ENCODE peak calls at places on chromosome 22, in nine cellular contexts. K is A549, V is GM23338, J is K562, N is Panc1, P is SK-N-SH, X is HepG2, D is HCT116, A is GM12878. B is an unnamed sample.

GRCh38 chr22:49724030-49724892 is 103.4 kb downstream of the BRD1 start:
- DNase-seq in K (no peak), V (no peak), J (no peak), N (no peak), P (peak; percentile 21), X (no peak), D (no peak), A (no peak), B (peak; percentile 29)

GRCh38 chr22:48258841-48259240 is 1496.4 kb downstream of the TBC1D22A start:
- DNase-seq in K (no peak), V (no peak), J (no peak), N (no peak), P (no peak), X (no peak), D (no peak), A (no peak), B (no peak)

GRCh38 chr22:39728236-39728860 is 157.8 kb downstream of the CACNA1I start:
- DNase-seq in K (no peak), V (no peak), J (no peak), N (no peak), P (no peak), X (no peak), D (no peak), A (no peak), B (no peak)

GRCh38 chr22:17921871-17922821 is 102.2 kb downstream of the MICAL3 start:
- DNase-seq in K (no peak), V (peak; percentile 95), J (peak; percentile 95), N (no peak), P (no peak), X (peak; percentile 45), D (no peak), A (no peak), B (no peak)

GRCh38 chr22:29148036-29148435 is 57.7 kb upstream of the EMID1 start:
- DNase-seq in K (no peak), V (no peak), J (no peak), N (no peak), P (no peak), X (no peak), D (no peak), A (no peak), B (no peak)

GRCh38 chr22:35258144-35258988 is 1.1 kb downstream of the HMGXB4 start:
- DNase-seq in K (peak; percentile 5), V (peak; percentile 75), J (peak; percentile 11), N (no peak), P (peak; percentile 48), X (no peak), D (no peak), A (no peak), B (peak; percentile 11)

GRCh38 chr22:27687984-27688545 is 113.5 kb downstream of the MN1 start:
- DNase-seq in K (no peak), V (peak; percentile 59), J (no peak), N (no peak), P (no peak), X (peak; percentile 24), D (no peak), A (no peak), B (no peak)

GRCh38 chr22:17369553-17370035 is 334 bp downstream of the CECR2 start:
- DNase-seq in K (no peak), V (peak; percentile 71), J (peak; percentile 25), N (no peak), P (peak; percentile 61), X (no peak), D (no peak), A (no peak), B (no peak)

DNA sequence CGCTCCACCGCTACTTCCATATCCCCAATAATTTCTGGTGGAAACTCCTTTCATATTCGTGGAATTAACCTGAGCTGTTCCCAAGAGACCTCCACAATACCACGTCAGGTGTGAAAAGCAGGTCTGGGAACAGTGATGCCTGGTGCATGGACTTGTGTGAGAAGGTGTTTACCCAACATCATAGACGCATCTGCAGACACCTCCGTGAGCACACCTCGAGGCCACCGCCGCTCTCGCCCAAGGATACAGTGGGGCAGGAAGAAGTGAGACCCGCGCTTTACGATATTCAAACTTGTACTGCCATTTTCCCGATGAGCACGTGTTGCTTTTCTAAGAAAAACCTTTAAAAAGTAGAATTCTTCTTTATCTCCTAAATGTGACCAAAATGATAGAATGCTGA is 8.2 kb downstream of the PHF21B start:
- DNase-seq in K (no peak), V (no peak), J (no peak), N (no peak), P (no peak), X (no peak), D (no peak), A (no peak), B (no peak)
- TF ChIP-seq REST in K (no peak), V (no peak), J (no peak), N (no peak), P (no peak), X (no peak), D (no peak), A (no peak), B (no peak)

GRCh38 chr22:42001706-42002105 is 3.1 kb downstream of the WBP2NL start:
- DNase-seq in K (no peak), V (no peak), J (no peak), N (no peak), P (no peak), X (no peak), D (no peak), A (no peak), B (no peak)

GRCh38 chr22:42000466-42000865 is 1.9 kb downstream of the WBP2NL start:
- DNase-seq in K (no peak), V (no peak), J (no peak), N (no peak), P (no peak), X (no peak), D (no peak), A (no peak), B (no peak)

GRCh38 chr22:42001127-42001526 is 2.5 kb downstream of the WBP2NL start:
- DNase-seq in K (no peak), V (no peak), J (no peak), N (no peak), P (no peak), X (no peak), D (no peak), A (no peak), B (no peak)

GRCh38 chr22:41996826-41997225 is 1.8 kb upstream of the WBP2NL start:
- DNase-seq in K (no peak), V (no peak), J (no peak), N (no peak), P (no peak), X (no peak), D (no peak), A (no peak), B (no peak)

DNA sequence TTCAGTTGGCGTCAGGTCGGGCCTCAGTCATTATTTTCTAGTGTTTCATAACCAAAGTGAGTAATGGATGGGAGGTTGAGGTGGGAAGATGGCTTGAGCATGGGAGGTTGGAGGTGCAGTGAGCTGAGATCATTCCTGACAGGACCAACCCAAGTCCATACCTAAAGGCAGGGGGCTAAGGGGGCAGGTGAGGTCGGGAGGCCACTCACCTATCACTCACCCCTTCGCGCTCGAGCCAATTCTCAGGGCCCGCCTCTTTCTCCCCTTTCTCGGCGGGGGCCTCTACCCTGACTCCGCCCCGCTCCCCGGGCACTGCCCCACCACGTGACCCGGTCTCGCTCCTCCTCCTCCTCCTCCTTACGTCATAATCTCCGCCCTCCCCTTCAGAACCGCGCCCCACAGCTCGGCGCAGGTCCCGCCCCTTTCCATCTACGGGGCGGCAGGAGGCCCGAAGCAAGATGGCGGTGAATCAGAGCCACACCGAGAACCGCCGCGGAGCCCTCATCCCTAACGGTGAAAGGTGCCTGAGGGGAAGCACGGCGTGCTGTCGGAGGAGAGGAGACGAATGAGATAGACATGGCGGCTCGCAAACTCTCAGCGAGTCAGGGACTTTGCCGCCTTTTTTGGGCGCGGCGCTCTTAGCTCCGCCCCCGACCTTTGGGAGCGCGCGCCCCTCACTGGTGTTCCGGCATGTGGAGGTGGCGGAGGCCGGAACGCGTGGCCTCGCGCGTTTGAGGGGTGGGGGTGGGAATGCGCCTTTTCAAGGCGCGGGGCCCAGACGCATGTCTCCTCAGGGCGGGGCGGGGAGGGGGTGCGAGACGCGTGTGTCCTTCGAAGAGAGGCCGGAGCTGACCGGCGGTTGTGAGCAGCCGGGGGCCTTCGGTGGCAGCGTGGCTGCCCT is at the start of gene WBP2NL:
- DNase-seq in K (peak; percentile 78), V (peak; percentile 37), J (peak; percentile 66), N (peak; percentile 10), P (peak; percentile 89), X (no peak), D (no peak), A (peak; percentile 58), B (peak; percentile 54)
- H3K4me3 ChIP-seq in K (peak within 1 kb of the TSS; percentile 58), V (no peak within 1 kb of the TSS), J (no peak within 1 kb of the TSS), N (peak within 1 kb of the TSS; percentile 54), P (peak within 1 kb of the TSS; percentile 41), X (no peak within 1 kb of the TSS), D (no peak within 1 kb of the TSS), A (peak within 1 kb of the TSS; percentile 73), B (peak within 1 kb of the TSS; percentile 38)

GRCh38 chr22:44685384-44686056 is 16.5 kb upstream of the PRR5 start:
- DNase-seq in K (peak; percentile 43), V (peak; percentile 72), J (peak; percentile 75), N (no peak), P (peak; percentile 60), X (no peak), D (peak; percentile 35), A (peak; percentile 71), B (no peak)

GRCh38 chr22:44683881-44684280 is 18.1 kb upstream of the PRR5 start:
- DNase-seq in K (no peak), V (no peak), J (no peak), N (no peak), P (no peak), X (no peak), D (no peak), A (no peak), B (no peak)

GRCh38 chr22:44683237-44683636 is 18.8 kb upstream of the PRR5 start:
- DNase-seq in K (no peak), V (no peak), J (no peak), N (no peak), P (no peak), X (no peak), D (no peak), A (peak; percentile 45), B (no peak)

GRCh38 chr22:44682556-44683168 is 19.3 kb upstream of the PRR5 start:
- DNase-seq in K (no peak), V (no peak), J (no peak), N (no peak), P (no peak), X (no peak), D (no peak), A (no peak), B (no peak)

DNA sequence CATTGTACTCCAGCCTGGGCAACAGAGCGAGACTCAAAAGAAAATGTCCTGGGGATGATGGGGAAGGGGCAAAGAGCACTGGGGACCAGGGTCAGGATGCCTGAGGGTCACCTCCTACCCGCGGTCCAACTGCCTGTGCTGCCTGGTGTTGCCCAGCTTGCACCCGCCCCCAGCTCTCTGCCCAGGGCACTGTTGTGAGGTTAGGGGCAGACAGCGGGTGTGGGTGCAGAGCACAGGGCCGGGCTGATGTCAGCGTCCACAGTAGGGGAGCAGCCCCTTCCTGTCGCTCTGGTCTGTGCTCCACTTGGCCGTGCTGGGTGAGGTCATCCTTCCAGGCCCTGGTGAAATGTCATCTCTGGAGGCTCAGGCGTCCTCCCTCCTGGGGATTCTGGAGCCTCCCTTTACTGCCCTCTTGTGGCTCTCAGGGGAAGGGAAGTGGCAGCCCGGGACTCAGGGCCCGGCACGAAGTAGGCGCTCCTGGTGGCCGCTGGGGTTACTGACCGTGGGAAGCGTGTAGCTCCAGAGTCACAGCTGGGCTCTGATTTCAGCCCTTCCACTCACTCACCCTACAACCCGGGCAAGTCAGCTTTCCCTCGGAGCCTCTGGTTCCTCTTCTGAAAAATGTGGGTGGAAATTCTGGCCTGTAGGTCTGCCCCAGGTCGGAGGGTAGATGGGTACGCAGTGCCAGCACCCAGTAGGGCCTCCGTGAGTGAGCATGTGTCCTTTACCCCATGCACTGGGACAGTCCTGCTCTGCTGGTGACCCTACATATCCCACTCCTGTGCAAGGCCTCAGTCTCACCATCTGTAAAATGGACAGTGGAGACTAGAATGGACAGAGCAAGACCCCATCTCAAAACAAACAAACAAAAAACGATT is 17.3 kb upstream of the PRR5 start:
- DNase-seq in K (peak; percentile 78), V (peak; percentile 97), J (peak; percentile 87), N (peak; percentile 77), P (peak; percentile 92), X (peak; percentile 92), D (peak; percentile 83), A (peak; percentile 63), B (peak; percentile 77)
- TF ChIP-seq REST in K (no peak), V (no peak), J (no peak), N (no peak), P (no peak), X (no peak), D (no peak), A (no peak), B (no peak)

GRCh38 chr22:19341500-19341899 is 50.0 kb upstream of the CLTCL1 start:
- DNase-seq in K (no peak), V (no peak), J (no peak), N (no peak), P (no peak), X (no peak), D (no peak), A (no peak), B (no peak)

GRCh38 chr22:19331975-19332374 is 40.5 kb upstream of the CLTCL1 start:
- DNase-seq in K (no peak), V (no peak), J (no peak), N (no peak), P (no peak), X (no peak), D (no peak), A (no peak), B (no peak)

GRCh38 chr22:19337137-19337536 is 45.6 kb upstream of the CLTCL1 start:
- DNase-seq in K (no peak), V (no peak), J (no peak), N (no peak), P (no peak), X (no peak), D (no peak), A (no peak), B (no peak)

GRCh38 chr22:19331474-19331873 is 40.0 kb upstream of the CLTCL1 start:
- DNase-seq in K (no peak), V (no peak), J (no peak), N (no peak), P (no peak), X (no peak), D (no peak), A (no peak), B (no peak)

DNA sequence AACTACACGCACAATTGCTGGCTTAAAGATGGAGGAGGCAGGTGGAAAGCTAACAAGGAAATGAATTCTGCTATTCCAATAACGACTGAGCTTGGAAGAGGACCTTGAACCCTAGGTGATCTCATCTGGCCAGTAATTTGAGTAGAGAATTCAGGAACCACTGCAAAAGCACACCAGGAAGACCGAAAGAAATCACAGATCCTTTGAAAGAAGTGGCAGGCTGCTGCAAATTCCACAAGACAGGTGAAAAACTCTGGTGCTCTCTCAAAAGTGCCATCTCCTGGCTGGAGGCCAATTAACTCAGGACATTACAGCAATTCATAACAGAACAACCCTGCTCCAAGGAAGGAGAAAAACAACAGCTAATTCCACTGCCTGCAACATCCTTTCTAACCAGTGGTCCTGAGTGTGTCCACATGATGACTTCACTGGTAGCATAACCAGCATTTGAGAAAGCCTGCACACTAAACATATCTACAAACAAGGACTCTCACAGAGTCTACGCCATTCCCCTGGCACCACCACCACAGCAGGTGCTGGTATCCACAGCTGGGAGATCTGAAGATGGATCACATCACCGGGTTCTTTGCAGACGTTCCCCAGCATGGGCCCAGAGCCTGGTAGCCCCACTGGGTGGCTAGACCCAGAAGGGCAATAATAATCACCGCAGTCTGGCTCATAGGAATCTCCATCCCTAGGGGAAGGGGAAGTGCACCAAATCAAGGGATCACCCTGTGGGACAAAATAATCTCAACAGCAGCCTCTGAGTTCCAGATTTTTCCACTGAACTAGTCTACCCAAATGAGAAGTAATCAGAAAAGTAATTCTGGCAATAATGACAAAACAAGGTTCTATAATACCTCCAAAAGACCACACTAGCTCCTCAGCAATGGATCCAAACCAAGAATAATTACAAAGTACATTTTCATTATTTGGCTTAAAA is 44.9 kb upstream of the CLTCL1 start:
- DNase-seq in K (no peak), V (no peak), J (no peak), N (no peak), P (no peak), X (peak; percentile 77), D (no peak), A (no peak), B (no peak)
- H3K4me3 ChIP-seq in K (no peak overlapping the region), V (no peak overlapping the region), J (no peak overlapping the region), N (no peak overlapping the region), P (no peak overlapping the region), X (no peak overlapping the region), D (no peak overlapping the region), A (no peak overlapping the region), B (no peak overlapping the region)